ENCODE peak calls at places on chromosomes 6 and 20, in four cellular contexts. One of them, this sample, is unnamed.

GRCh38 chr20:4512891-4513550 is 208.7 kb upstream of the PRND start:
- DNase-seq in fibroblast of lung: peak
- DNase-seq in iris pigment epithelial cell: peak
- DNase-seq in erythroblast: no peak
- DNase-seq in this sample: no peak

GRCh38 chr6:33492093-33492492 is 37.7 kb downstream of the ZBTB9 start:
- DNase-seq in fibroblast of lung: no peak
- DNase-seq in iris pigment epithelial cell: no peak
- DNase-seq in erythroblast: peak
- DNase-seq in this sample: peak

GRCh38 chr6:24766685-24767462 is 7.9 kb upstream of the GMNN start:
- DNase-seq in fibroblast of lung: peak
- DNase-seq in iris pigment epithelial cell: peak
- DNase-seq in erythroblast: peak
- DNase-seq in this sample: peak

GRCh38 chr20:63703471-63703975 is 4.3 kb downstream of the ARFRP1 start:
- DNase-seq in fibroblast of lung: no peak
- DNase-seq in iris pigment epithelial cell: no peak
- DNase-seq in erythroblast: no peak
- DNase-seq in this sample: no peak

GRCh38 chr20:38256966-38257365 is 3.6 kb downstream of the KIAA1755 start:
- DNase-seq in fibroblast of lung: no peak
- DNase-seq in iris pigment epithelial cell: no peak
- DNase-seq in erythroblast: no peak
- DNase-seq in this sample: no peak

GRCh38 chr20:37072293-37073196 is 23.3 kb downstream of the RBL1 start:
- DNase-seq in fibroblast of lung: no peak
- DNase-seq in iris pigment epithelial cell: no peak
- DNase-seq in erythroblast: no peak
- DNase-seq in this sample: no peak

GRCh38 chr6:139064981-139065665 is 36.6 kb downstream of the ABRACL start:
- DNase-seq in fibroblast of lung: peak
- DNase-seq in iris pigment epithelial cell: no peak
- DNase-seq in erythroblast: no peak
- DNase-seq in this sample: no peak

GRCh38 chr20:21557246-21557982 is 43.5 kb upstream of the NKX2-2 start:
- DNase-seq in fibroblast of lung: no peak
- DNase-seq in iris pigment epithelial cell: no peak
- DNase-seq in erythroblast: no peak
- DNase-seq in this sample: no peak

GRCh38 chr6:24492475-24492874 is 2.3 kb upstream of the ALDH5A1 start:
- DNase-seq in fibroblast of lung: peak
- DNase-seq in iris pigment epithelial cell: peak
- DNase-seq in erythroblast: peak
- DNase-seq in this sample: peak

GRCh38 chr6:63635563-63636515 is at the start of gene PHF3:
- DNase-seq in fibroblast of lung: peak
- DNase-seq in iris pigment epithelial cell: peak
- DNase-seq in erythroblast: peak
- DNase-seq in this sample: peak

GRCh38 chr6:28218312-28219248 is 6.5 kb upstream of the ZSCAN9 start:
- DNase-seq in fibroblast of lung: peak
- DNase-seq in iris pigment epithelial cell: peak
- DNase-seq in erythroblast: peak
- DNase-seq in this sample: peak

GRCh38 chr6:72865467-72865866 is 243.6 kb downstream of the KCNQ5 start:
- DNase-seq in fibroblast of lung: peak
- DNase-seq in iris pigment epithelial cell: peak
- DNase-seq in erythroblast: no peak
- DNase-seq in this sample: no peak

GRCh38 chr6:69279805-69280204 is 517.0 kb downstream of the LMBRD1 start:
- DNase-seq in fibroblast of lung: peak
- DNase-seq in iris pigment epithelial cell: no peak
- DNase-seq in erythroblast: no peak
- DNase-seq in this sample: no peak